ENCODE peak calls at places on chromosomes 2 and 18, in five cellular contexts. K is fibroblast of pulmonary artery, Q is fibroblast of the aortic adventitia, P is MM.1S, G is neural progenitor cell. C is an unnamed sample.

GRCh38 chr18:58806826-58807714 is 57.6 kb upstream of the ZNF532 start:
- DNase-seq in K (no peak), Q (no peak), P (peak; percentile 86), G (no peak), C (peak; percentile 12)

GRCh38 chr18:49838381-49838780 is 25.0 kb upstream of the ACAA2 start:
- DNase-seq in K (no peak), Q (no peak), P (no peak), G (no peak), C (no peak)

GRCh38 chr2:64327510-64328414 is 126.2 kb upstream of the LGALSL start:
- DNase-seq in K (peak; percentile 54), Q (no peak), P (peak; percentile 56), G (peak; percentile 58), C (peak; percentile 17)

GRCh38 chr2:195575021-195575420 is 82.0 kb upstream of the SLC39A10 start:
- DNase-seq in K (peak; percentile 88), Q (peak; percentile 54), P (no peak), G (no peak), C (no peak)

GRCh38 chr2:233556756-233557736 is 9.5 kb downstream of the USP40 start:
- DNase-seq in K (peak; percentile 57), Q (peak; percentile 63), P (peak; percentile 30), G (no peak), C (peak; percentile 47)

GRCh38 chr2:126909781-126910180 is 11.1 kb downstream of the TEX51 start:
- DNase-seq in K (no peak), Q (no peak), P (no peak), G (no peak), C (no peak)

GRCh38 chr2:36530178-36530982 is 67.6 kb downstream of the FEZ2 start:
- DNase-seq in K (peak; percentile 49), Q (peak; percentile 41), P (no peak), G (no peak), C (no peak)

GRCh38 chr2:219218279-219219112 is at the start of gene ABCB6:
- DNase-seq in K (peak; percentile 96), Q (peak; percentile 96), P (peak; percentile 94), G (peak; percentile 91), C (peak; percentile 99)

GRCh38 chr2:218500501-218501060 is 67.6 kb downstream of the USP37 start:
- DNase-seq in K (no peak), Q (no peak), P (no peak), G (no peak), C (no peak)

GRCh38 chr2:198106621-198107020 is 302.2 kb downstream of the PLCL1 start:
- DNase-seq in K (no peak), Q (no peak), P (no peak), G (no peak), C (no peak)

GRCh38 chr2:211085056-211085680 is 528.8 kb downstream of the CPS1 start:
- DNase-seq in K (peak; percentile 62), Q (peak; percentile 70), P (peak; percentile 60), G (peak; percentile 57), C (no peak)

GRCh38 chr2:144083211-144083610 is 436.7 kb downstream of the ZEB2 start:
- DNase-seq in K (peak; percentile 33), Q (peak; percentile 49), P (no peak), G (no peak), C (no peak)

GRCh38 chr2:11683966-11684365 is 14.0 kb upstream of the NTSR2 start:
- DNase-seq in K (no peak), Q (no peak), P (no peak), G (no peak), C (no peak)

GRCh38 chr18:78979058-78979680 is 449 bp upstream of the SALL3 start:
- DNase-seq in K (peak; percentile 20), Q (no peak), P (no peak), G (peak; percentile 87), C (no peak)

GRCh38 chr2:88307817-88308216 is 137.7 kb downstream of the THNSL2 start:
- DNase-seq in K (no peak), Q (no peak), P (peak; percentile 60), G (peak; percentile 24), C (no peak)

GRCh38 chr2:117272975-117273671 is 541.4 kb upstream of the DDX18 start:
- DNase-seq in K (no peak), Q (no peak), P (no peak), G (peak; percentile 61), C (no peak)

GRCh38 chr2:94874277-94874997 is 3.2 kb downstream of the TEKT4 start:
- DNase-seq in K (peak; percentile 6), Q (peak; percentile 4), P (peak; percentile 56), G (no peak), C (peak; percentile 68)

GRCh38 chr2:117536139-117536538 is 278.4 kb upstream of the DDX18 start:
- DNase-seq in K (no peak), Q (no peak), P (no peak), G (peak; percentile 49), C (no peak)

GRCh38 chr2:48545244-48545643 is 15.3 kb downstream of the STON1 start:
- DNase-seq in K (no peak), Q (no peak), P (no peak), G (peak; percentile 26), C (no peak)

GRCh38 chr2:215879977-215880940 is 133.1 kb downstream of the MREG start:
- DNase-seq in K (no peak), Q (no peak), P (no peak), G (no peak), C (no peak)

GRCh38 chr2:1670636-1671035 is 73.7 kb downstream of the PXDN start:
- DNase-seq in K (no peak), Q (no peak), P (no peak), G (no peak), C (no peak)

GRCh38 chr2:96762529-96763253 is 2.0 kb downstream of the CNNM4 start:
- DNase-seq in K (no peak), Q (peak; percentile 19), P (peak; percentile 57), G (peak; percentile 90), C (peak; percentile 44)

GRCh38 chr2:100211517-100211916 is 69.1 kb upstream of the AFF3 start:
- DNase-seq in K (no peak), Q (no peak), P (no peak), G (no peak), C (no peak)

GRCh38 chr2:240374085-240374907 is 61.2 kb upstream of the GPC1 start:
- DNase-seq in K (peak; percentile 89), Q (peak; percentile 93), P (no peak), G (no peak), C (no peak)

GRCh38 chr2:193561054-193561453 is 1366.3 kb upstream of the TMEFF2 start:
- DNase-seq in K (peak; percentile 14), Q (peak; percentile 12), P (no peak), G (no peak), C (no peak)

GRCh38 chr2:227717687-227718567 is at the start of gene SLC19A3:
- DNase-seq in K (peak; percentile 96), Q (peak; percentile 89), P (no peak), G (peak; percentile 94), C (peak; percentile 79)
- H3K4me3 ChIP-seq in K (peak within 1 kb of the TSS; percentile 61), Q (peak within 1 kb of the TSS; percentile 64), P (no peak within 1 kb of the TSS), G (peak within 1 kb of the TSS; percentile 50), C (no peak within 1 kb of the TSS)

DNA sequence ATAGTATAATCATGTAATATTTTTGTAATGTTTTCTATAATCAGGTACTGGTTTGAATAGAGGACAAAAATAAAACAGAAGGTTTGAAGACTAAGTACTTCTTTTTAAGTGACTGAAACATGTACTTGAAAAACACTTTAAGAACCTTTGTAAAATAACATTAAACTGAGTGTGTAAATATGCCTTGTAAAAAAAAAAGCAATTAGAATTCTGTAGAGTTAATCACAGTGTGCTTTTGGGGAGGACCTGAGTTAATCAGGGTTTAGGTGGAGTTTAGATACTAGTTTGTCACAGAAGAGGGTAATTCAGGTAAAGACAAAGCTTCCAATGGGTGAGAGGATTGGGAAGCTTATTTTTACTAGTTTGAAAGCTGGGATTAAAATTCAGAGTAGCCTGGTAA is 10.3 kb downstream of the MBD5 start:
- DNase-seq in K (no peak), Q (no peak), P (no peak), G (no peak), C (no peak)
- H3K4me3 ChIP-seq in K (no peak overlapping the region), Q (no peak overlapping the region), P (no peak overlapping the region), G (no peak overlapping the region), C (no peak overlapping the region)

GRCh38 chr2:238162516-238163441 is 4.0 kb downstream of the ERFE start:
- DNase-seq in K (no peak), Q (no peak), P (no peak), G (no peak), C (peak; percentile 53)
- H3K4me3 ChIP-seq in K (no peak overlapping the region), Q (no peak overlapping the region), P (no peak overlapping the region), G (peak overlapping the region; percentile 55), C (no peak overlapping the region)

GRCh38 chr18:47262397-47263196 is 11.1 kb upstream of the SKOR2 start:
- DNase-seq in K (no peak), Q (no peak), P (no peak), G (peak; percentile 33), C (no peak)

GRCh38 chr18:47263828-47264314 is 12.4 kb upstream of the SKOR2 start:
- DNase-seq in K (no peak), Q (no peak), P (no peak), G (peak; percentile 65), C (no peak)

GRCh38 chr18:47265197-47265596 is 13.7 kb upstream of the SKOR2 start:
- DNase-seq in K (peak; percentile 20), Q (peak; percentile 61), P (no peak), G (no peak), C (no peak)

GRCh38 chr18:47261902-47262301 is 10.4 kb upstream of the SKOR2 start:
- DNase-seq in K (no peak), Q (no peak), P (no peak), G (peak; percentile 7), C (no peak)

DNA sequence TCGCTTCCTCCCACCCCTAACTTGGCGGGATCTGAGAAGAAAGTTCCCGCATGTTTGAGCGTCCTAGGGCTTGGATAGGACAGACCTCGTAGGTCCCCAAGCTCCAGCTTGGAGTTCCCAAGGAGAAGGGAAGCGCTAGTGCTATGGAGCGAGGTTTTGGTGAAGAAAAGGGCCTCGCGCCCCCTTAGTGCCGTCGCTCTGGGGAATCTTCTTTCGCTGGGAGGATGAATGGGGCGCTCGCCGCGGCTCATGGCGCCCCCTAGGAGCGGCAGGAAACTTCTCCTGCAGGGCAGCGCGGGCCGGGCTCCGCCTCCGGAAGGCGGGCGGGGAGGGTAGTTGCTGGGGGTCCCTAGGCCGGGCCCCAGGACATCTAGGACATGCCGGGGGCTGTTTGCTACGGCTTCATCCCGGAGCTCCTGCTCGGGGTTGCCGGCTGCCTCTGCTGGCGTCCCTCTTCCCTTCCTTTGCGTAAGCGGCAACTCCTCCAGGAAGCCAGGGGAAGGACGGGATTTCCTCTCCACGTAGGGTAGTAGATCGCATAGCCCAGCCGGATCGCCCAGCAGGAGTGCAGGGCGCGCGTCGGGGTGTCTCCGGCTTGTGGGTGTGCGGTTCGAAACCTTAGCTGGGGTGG is 11.9 kb upstream of the SKOR2 start:
- DNase-seq in K (no peak), Q (no peak), P (no peak), G (peak; percentile 83), C (no peak)
- H3K4me3 ChIP-seq in K (no peak overlapping the region), Q (peak overlapping the region; percentile 42), P (no peak overlapping the region), G (peak overlapping the region; percentile 73), C (no peak overlapping the region)

GRCh38 chr2:191682148-191682547 is 4.2 kb downstream of the NABP1 start:
- DNase-seq in K (no peak), Q (no peak), P (no peak), G (no peak), C (no peak)

GRCh38 chr2:191677646-191678436 is at the start of gene NABP1:
- DNase-seq in K (peak; percentile 98), Q (peak; percentile 96), P (peak; percentile 98), G (peak; percentile 99), C (peak; percentile 99)

GRCh38 chr2:191678437-191679110 is 638 bp downstream of the NABP1 start:
- DNase-seq in K (no peak), Q (no peak), P (peak; percentile 67), G (peak; percentile 52), C (peak; percentile 49)

GRCh38 chr2:191680639-191681038 is 2.7 kb downstream of the NABP1 start:
- DNase-seq in K (no peak), Q (no peak), P (no peak), G (no peak), C (no peak)

GRCh38 chr2:191679818-191680600 is 2.1 kb downstream of the NABP1 start:
- DNase-seq in K (peak; percentile 78), Q (peak; percentile 73), P (peak; percentile 74), G (no peak), C (no peak)
- H3K4me3 ChIP-seq in K (peak overlapping the region; percentile 66), Q (peak overlapping the region; percentile 84), P (peak overlapping the region; percentile 88), G (no peak overlapping the region), C (no peak overlapping the region)

C was measured in thyroid gland.